ENCODE peak calls at places on chromosome 1, in four cellular contexts. R, G, W and F are unnamed samples.

GRCh38 chr1:218330043-218330623 is 15.0 kb upstream of the TGFB2 start:
- DNase-seq in R (no peak), G (no peak), W (peak; percentile 23), F (no peak)

GRCh38 chr1:183583466-183583865 is 6.8 kb downstream of the NCF2 start:
- DNase-seq in R (no peak), W (no peak), G (peak; percentile 63), F (no peak)

GRCh38 chr1:236724049-236724448 is 37.8 kb downstream of the ACTN2 start:
- DNase-seq in W (no peak), R (no peak), G (no peak), F (no peak)

GRCh38 chr1:119422631-119423030 is 7.7 kb downstream of the HSD3B2 start:
- DNase-seq in R (no peak), W (no peak), G (no peak), F (no peak)

GRCh38 chr1:99645699-99646531 is at the start of gene PALMD:
- DNase-seq in R (no peak), W (no peak), G (peak; percentile 10), F (no peak)

GRCh38 chr1:11837767-11838348 is 9.7 kb downstream of the NPPA start:
- DNase-seq in G (no peak), R (no peak), W (no peak), F (no peak)

GRCh38 chr1:42679364-42679983 is 2.7 kb upstream of the YBX1 start:
- DNase-seq in R (no peak), G (no peak), W (no peak), F (no peak)

GRCh38 chr1:71414229-71414628 is 333.4 kb upstream of the ZRANB2 start:
- DNase-seq in G (no peak), R (no peak), W (no peak), F (peak; percentile 39)

GRCh38 chr1:225881081-225882007 is 836 bp downstream of the TMEM63A start:
- DNase-seq in R (no peak), W (peak; percentile 52), G (peak; percentile 82), F (no peak)

GRCh38 chr1:32040711-32041110 is 27.0 kb downstream of the KHDRBS1 start:
- DNase-seq in W (no peak), R (no peak), G (no peak), F (no peak)

GRCh38 chr1:183353597-183353996 is 64.6 kb downstream of the NMNAT2 start:
- DNase-seq in G (peak; percentile 7), R (no peak), W (no peak), F (no peak)

GRCh38 chr1:53372501-53372951 is 44.7 kb upstream of the LRP8 start:
- DNase-seq in R (no peak), W (no peak), G (no peak), F (no peak)

GRCh38 chr1:4710592-4711190 is 56.3 kb downstream of the AJAP1 start:
- DNase-seq in R (no peak), W (no peak), G (no peak), F (no peak)

GRCh38 chr1:196409586-196409985 is 198.7 kb downstream of the KCNT2 start:
- DNase-seq in W (no peak), R (no peak), G (no peak), F (no peak)

GRCh38 chr1:172342584-172343245 is 77.8 kb upstream of the C1orf105 start:
- DNase-seq in R (no peak), W (no peak), G (no peak), F (no peak)

GRCh38 chr1:153882296-153882912 is 40.4 kb downstream of the GATAD2B start:
- DNase-seq in G (no peak), W (no peak), R (no peak), F (no peak)

GRCh38 chr1:233610628-233611027 is 3.3 kb upstream of the KCNK1 start:
- DNase-seq in R (no peak), W (no peak), G (no peak), F (no peak)

GRCh38 chr1:13950637-13951036 is 250.6 kb downstream of the PRDM2 start:
- DNase-seq in R (no peak), W (no peak), G (no peak), F (no peak)

GRCh38 chr1:6423321-6423999 is 1.1 kb upstream of the ESPN start:
- DNase-seq in W (peak; percentile 69), R (peak; percentile 52), G (peak; percentile 73), F (no peak)

GRCh38 chr1:94310570-94311270 is 73.3 kb upstream of the ARHGAP29 start:
- DNase-seq in R (no peak), G (no peak), W (no peak), F (no peak)

GRCh38 chr1:231938651-231939050 is 312.1 kb downstream of the DISC1 start:
- DNase-seq in R (no peak), G (no peak), W (no peak), F (no peak)

GRCh38 chr1:44068442-44068861 is 37.2 kb upstream of the SLC6A9 start:
- DNase-seq in W (no peak), R (no peak), G (peak; percentile 22), F (no peak)

GRCh38 chr1:71641903-71642302 is 561.1 kb upstream of the ZRANB2 start:
- DNase-seq in W (no peak), G (no peak), R (no peak), F (no peak)

GRCh38 chr1:114062646-114063045 is 83.4 kb downstream of the OLFML3 start:
- DNase-seq in W (no peak), R (no peak), G (no peak), F (peak; percentile 57)

GRCh38 chr1:12345350-12346217 is 115.8 kb downstream of the VPS13D start:
- DNase-seq in W (peak; percentile 16), R (no peak), G (no peak), F (no peak)

GRCh38 chr1:85307987-85308836 is 31.8 kb upstream of the BCL10 start:
- DNase-seq in W (peak; percentile 39), G (peak; percentile 90), R (peak; percentile 26), F (peak; percentile 58)

GRCh38 chr1:53315456-53316048 is 12.3 kb downstream of the LRP8 start:
- DNase-seq in W (no peak), G (no peak), R (no peak), F (no peak)

GRCh38 chr1:162087118-162087517 is 17.6 kb downstream of the NOS1AP start:
- DNase-seq in W (no peak), G (no peak), R (no peak), F (no peak)

GRCh38 chr1:39332828-39333227 is 128.3 kb downstream of the MACF1 start:
- DNase-seq in G (no peak), R (no peak), W (no peak), F (no peak)

GRCh38 chr1:192763243-192763642 is 45.6 kb upstream of the RGS2 start:
- DNase-seq in G (no peak), W (no peak), R (no peak), F (no peak)

GRCh38 chr1:168774241-168774640 is 45.2 kb upstream of the DPT start:
- DNase-seq in G (peak; percentile 37), W (no peak), R (no peak), F (no peak)

GRCh38 chr1:188022661-188023060 is 1193.9 kb downstream of the PLA2G4A start:
- DNase-seq in W (no peak), R (no peak), G (no peak), F (no peak)

GRCh38 chr1:153880962-153881361 is 41.8 kb downstream of the GATAD2B start:
- DNase-seq in W (peak; percentile 36), G (peak; percentile 83), R (peak; percentile 19), F (peak; percentile 91)

GRCh38 chr1:16967095-16967567 is 13.3 kb downstream of the MFAP2 start:
- DNase-seq in W (no peak), G (no peak), R (no peak), F (no peak)

GRCh38 chr1:101150676-101151075 is 86.1 kb upstream of the S1PR1 start:
- DNase-seq in W (no peak), R (no peak), G (no peak), F (no peak)

GRCh38 chr1:70458120-70458519 is 47.1 kb downstream of the CTH start:
- DNase-seq in W (no peak), G (no peak), R (no peak), F (no peak)

GRCh38 chr1:201655910-201656669 is 117.2 kb downstream of the NAV1 start:
- DNase-seq in W (no peak), R (no peak), G (no peak), F (no peak)

GRCh38 chr1:201659576-201659975 is 120.6 kb downstream of the NAV1 start:
- DNase-seq in G (no peak), W (no peak), R (no peak), F (no peak)

GRCh38 chr1:201655243-201655642 is 116.3 kb downstream of the NAV1 start:
- DNase-seq in W (no peak), R (no peak), G (no peak), F (no peak)

GRCh38 chr1:201653883-201654282 is 115.0 kb downstream of the NAV1 start:
- DNase-seq in G (no peak), R (no peak), W (no peak), F (no peak)

DNA sequence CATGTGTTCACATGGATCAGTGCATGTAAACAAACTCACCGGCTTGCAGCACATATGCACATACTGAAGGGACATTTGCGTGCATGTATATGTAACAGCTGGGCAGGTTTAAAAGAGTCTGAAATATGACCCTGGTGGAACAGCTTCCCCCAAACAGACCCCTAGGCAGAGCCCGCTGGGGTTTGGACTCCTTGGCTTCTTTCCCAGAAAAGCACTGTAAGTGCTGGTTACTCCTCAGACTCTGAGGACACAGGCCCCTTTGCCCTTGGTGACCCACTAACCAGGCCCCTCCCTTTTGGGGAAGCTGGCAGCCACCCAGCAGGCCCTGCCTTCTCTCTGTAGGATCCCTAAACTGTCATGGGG is 117.7 kb downstream of the NAV1 start:
- DNase-seq in R (no peak), G (no peak), W (no peak), F (no peak)
- H3K4me3 ChIP-seq in R (no peak overlapping the region), G (no peak overlapping the region), W (no peak overlapping the region), F (no peak overlapping the region)

GRCh38 chr1:198212126-198212525 is 55.3 kb downstream of the NEK7 start:
- DNase-seq in G (no peak), W (no peak), R (no peak), F (no peak)
- H3K9me3 ChIP-seq in G (no peaks in the 10 kb centered on the region), W (peaks cover 9% of the 10 kb centered on the region), R (peaks cover 5% of the 10 kb centered on the region), F (peaks cover 16% of the 10 kb centered on the region)

DNA sequence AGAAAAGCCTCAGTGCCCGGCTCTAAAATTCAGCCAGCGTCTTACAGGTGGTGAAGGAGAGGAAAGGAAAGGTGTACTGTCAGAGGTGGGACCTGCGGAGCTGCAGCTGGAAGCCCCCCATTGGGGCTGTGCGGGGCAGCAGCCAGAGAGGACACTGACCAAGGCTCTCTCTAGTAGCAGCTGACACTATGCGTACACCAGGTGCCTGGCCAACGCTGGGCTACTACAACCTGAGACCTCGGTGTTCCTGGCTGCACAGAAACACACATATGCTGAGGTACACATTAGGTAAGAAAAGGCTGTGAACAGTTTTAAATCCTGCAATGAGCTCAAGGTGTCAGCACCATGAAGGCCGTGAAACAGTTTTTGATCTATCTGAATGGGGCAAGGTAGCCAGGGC is 55.5 kb upstream of the EDN2 start:
- DNase-seq in G (no peak), R (no peak), W (no peak), F (no peak)
- H3K27ac ChIP-seq in G (no peak overlapping the region), R (no peak overlapping the region), W (no peak overlapping the region), F (no peak overlapping the region)

GRCh38 chr1:59924653-59925052 is 1.9 kb downstream of the CYP2J2 start:
- DNase-seq in G (no peak), R (no peak), W (no peak), F (no peak)

GRCh38 chr1:59928996-59929395 is 2.4 kb upstream of the CYP2J2 start:
- DNase-seq in G (no peak), R (no peak), W (no peak), F (peak; percentile 18)

GRCh38 chr1:59926381-59927243 is at the start of gene CYP2J2:
- DNase-seq in W (peak; percentile 25), G (peak; percentile 61), R (peak; percentile 12), F (no peak)
- H3K4me3 ChIP-seq in W (peak within 1 kb of the TSS; percentile 81), G (peak within 1 kb of the TSS; percentile 21), R (peak within 1 kb of the TSS; percentile 94), F (peak within 1 kb of the TSS; percentile 93)